ENCODE peak calls at places on chromosomes 5 and 9, in five cellular contexts. K is breast epithelium, H is A549, T is heart left ventricle, X is ovary. Y is an unnamed sample. For H3K4me1, the result is how much of the 10 kb centered on the place peaks cover.

GRCh38 chr9:6098431-6098830 is 83.0 kb upstream of the RANBP6 start:
- DNase-seq in K (no peak), H (no peak), T (no peak), X (no peak), Y (no peak)

GRCh38 chr5:73464016-73464745 is 15.6 kb upstream of the FOXD1 start:
- DNase-seq in K (no peak), H (no peak), T (peak), X (no peak), Y (no peak)

GRCh38 chr9:1869843-1870242 is 145.3 kb upstream of the SMARCA2 start:
- DNase-seq in K (no peak), H (peak), T (no peak), X (no peak), Y (no peak)

GRCh38 chr9:1222511-1222910 is 172.4 kb downstream of the DMRT2 start:
- DNase-seq in K (no peak), H (no peak), T (no peak), X (no peak), Y (no peak)

GRCh38 chr9:114002271-114002985 is 75.7 kb downstream of the AMBP start:
- DNase-seq in K (peak), H (no peak), T (no peak), X (peak), Y (no peak)

GRCh38 chr9:131833906-131834305 is 94.0 kb upstream of the RAPGEF1 start:
- DNase-seq in K (no peak), H (no peak), T (no peak), X (no peak), Y (no peak)

GRCh38 chr9:2992427-2992826 is 148.5 kb upstream of the PUM3 start:
- DNase-seq in K (no peak), H (no peak), T (no peak), X (no peak), Y (no peak)

GRCh38 chr5:111246459-111246858 is 22.3 kb downstream of the CAMK4 start:
- DNase-seq in K (no peak), H (no peak), T (no peak), X (no peak), Y (no peak)

GRCh38 chr5:133907075-133907474 is 61.4 kb downstream of the C5orf15 start:
- DNase-seq in K (no peak), H (no peak), T (peak), X (no peak), Y (no peak)

GRCh38 chr5:68658810-68659372 is 434.9 kb upstream of the SLC30A5 start:
- DNase-seq in K (no peak), H (no peak), T (no peak), X (no peak), Y (no peak)

GRCh38 chr9:123996731-123997421 is 14.7 kb upstream of the LHX2 start:
- DNase-seq in K (no peak), H (no peak), T (no peak), X (no peak), Y (no peak)

GRCh38 chr5:171310816-171311697 is 2.0 kb downstream of the TLX3 start:
- DNase-seq in K (no peak), H (no peak), T (no peak), X (no peak), Y (no peak)

GRCh38 chr5:1186351-1187233 is 14.8 kb upstream of the SLC6A19 start:
- DNase-seq in K (no peak), H (no peak), T (no peak), X (no peak), Y (no peak)

GRCh38 chr5:138444078-138444773 is 5.4 kb downstream of the REEP2 start:
- DNase-seq in K (no peak), H (no peak), T (no peak), X (no peak), Y (no peak)

GRCh38 chr5:24899180-24899579 is 254.4 kb upstream of the CDH10 start:
- DNase-seq in K (no peak), H (no peak), T (no peak), X (no peak), Y (no peak)

GRCh38 chr5:144284931-144285330 is 114.3 kb downstream of the KCTD16 start:
- DNase-seq in K (no peak), H (no peak), T (no peak), X (no peak), Y (no peak)

GRCh38 chr9:70881321-70881720 is 240.1 kb downstream of the TRPM3 start:
- DNase-seq in K (no peak), H (no peak), T (no peak), X (no peak), Y (no peak)

GRCh38 chr5:78242001-78242400 is 52.5 kb downstream of the AP3B1 start:
- DNase-seq in K (no peak), H (no peak), T (no peak), X (no peak), Y (no peak)

GRCh38 chr5:55151923-55152842 is 7.8 kb upstream of the GPX8 start:
- DNase-seq in K (no peak), H (no peak), T (no peak), X (no peak), Y (no peak)

GRCh38 chr9:38371495-38371894 is 21.0 kb upstream of the ALDH1B1 start:
- DNase-seq in K (no peak), H (peak), T (no peak), X (no peak), Y (no peak)

GRCh38 chr5:10352404-10353240 is 873 bp upstream of the MARCHF6 start:
- DNase-seq in K (no peak), H (no peak), T (no peak), X (no peak), Y (no peak)

GRCh38 chr5:75034137-75034739 is 18.1 kb downstream of the GCNT4 start:
- DNase-seq in K (no peak), H (no peak), T (no peak), X (no peak), Y (no peak)

GRCh38 chr5:134125195-134126015 is 10.9 kb downstream of the TCF7 start:
- DNase-seq in K (no peak), H (no peak), T (peak), X (peak), Y (no peak)

GRCh38 chr5:102545175-102545574 is 46.4 kb upstream of the SLCO6A1 start:
- DNase-seq in K (no peak), H (peak), T (no peak), X (no peak), Y (no peak)

GRCh38 chr5:126587551-126588390 is 7.2 kb downstream of the ALDH7A1 start:
- DNase-seq in K (no peak), H (no peak), T (no peak), X (peak), Y (no peak)

GRCh38 chr5:137822158-137822764 is 45.4 kb upstream of the MYOT start:
- DNase-seq in K (no peak), H (peak), T (no peak), X (no peak), Y (no peak)

GRCh38 chr5:64678400-64678799 is 11.9 kb upstream of the SHISAL2B start:
- DNase-seq in K (no peak), H (no peak), T (no peak), X (no peak), Y (no peak)

GRCh38 chr5:54861212-54861894 is 124.0 kb downstream of the ESM1 start:
- DNase-seq in K (no peak), H (no peak), T (no peak), X (peak), Y (no peak)

GRCh38 chr5:32499261-32499660 is 54.7 kb upstream of the ZFR start:
- DNase-seq in K (no peak), H (no peak), T (no peak), X (no peak), Y (no peak)

GRCh38 chr5:64865662-64866061 is 96.9 kb downstream of the CWC27 start:
- DNase-seq in K (no peak), H (no peak), T (no peak), X (no peak), Y (no peak)

GRCh38 chr5:62299600-62299999 is 6.4 kb upstream of the KIF2A start:
- DNase-seq in K (no peak), H (no peak), T (no peak), X (no peak), Y (no peak)

GRCh38 chr5:15807248-15807647 is 307.3 kb downstream of the FBXL7 start:
- DNase-seq in K (no peak), H (no peak), T (peak), X (no peak), Y (no peak)

GRCh38 chr5:149201121-149201637 is 59.9 kb downstream of the ABLIM3 start:
- DNase-seq in K (no peak), H (no peak), T (no peak), X (no peak), Y (no peak)

GRCh38 chr9:134061688-134062371 is 6.0 kb downstream of the BRD3 start:
- DNase-seq in K (no peak), H (no peak), T (no peak), X (no peak), Y (no peak)

GRCh38 chr9:128361981-128362646 is 9.1 kb upstream of the URM1 start:
- DNase-seq in K (peak), H (peak), T (peak), X (peak), Y (peak)
- H3K4me3 ChIP-seq in K (peak), H (peak), T (peak), X (peak), Y (peak)

DNA sequence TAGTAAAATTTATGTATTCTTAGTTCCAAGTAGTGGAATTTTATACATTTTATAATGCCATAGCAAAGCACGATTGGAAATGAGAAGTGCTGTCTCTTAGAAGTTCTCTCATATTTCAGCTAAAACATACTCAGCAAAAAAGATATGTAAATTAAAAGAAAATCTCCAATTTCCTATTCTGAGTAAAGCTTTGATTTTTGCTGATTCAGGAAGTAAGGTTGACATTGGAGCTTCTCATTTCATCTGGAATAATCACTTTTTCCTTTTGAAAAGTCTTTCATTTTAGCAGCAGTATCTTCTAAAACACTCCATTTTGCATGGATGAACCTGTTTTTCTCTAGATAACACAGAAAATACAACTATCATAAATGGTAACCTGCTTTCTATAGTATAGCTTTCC is 121.0 kb downstream of the ZCCHC7 start:
- DNase-seq in K (no peak), H (no peak), T (no peak), X (no peak), Y (no peak)
- H3K4me1 ChIP-seq in K (under half), H (under half), T (under half), X (under half), Y (under half)

GRCh38 chr9:17871213-17871890 is 292.5 kb downstream of the SH3GL2 start:
- DNase-seq in K (no peak), H (no peak), T (no peak), X (no peak), Y (no peak)
- H3K4me3 ChIP-seq in K (no peak), H (no peak), T (no peak), X (no peak), Y (no peak)

GRCh38 chr5:181261320-181262085 is 560 bp upstream of the TRIM52 start:
- DNase-seq in K (no peak), H (peak), T (peak), X (peak), Y (peak)

GRCh38 chr5:181258576-181258975 is 2.4 kb downstream of the TRIM52 start:
- DNase-seq in K (no peak), H (no peak), T (no peak), X (no peak), Y (no peak)

GRCh38 chr5:181259974-181260719 is 796 bp downstream of the TRIM52 start:
- DNase-seq in K (no peak), H (no peak), T (no peak), X (no peak), Y (no peak)

GRCh38 chr5:181259283-181259682 is 1.7 kb downstream of the TRIM52 start:
- DNase-seq in K (no peak), H (no peak), T (no peak), X (no peak), Y (no peak)

DNA sequence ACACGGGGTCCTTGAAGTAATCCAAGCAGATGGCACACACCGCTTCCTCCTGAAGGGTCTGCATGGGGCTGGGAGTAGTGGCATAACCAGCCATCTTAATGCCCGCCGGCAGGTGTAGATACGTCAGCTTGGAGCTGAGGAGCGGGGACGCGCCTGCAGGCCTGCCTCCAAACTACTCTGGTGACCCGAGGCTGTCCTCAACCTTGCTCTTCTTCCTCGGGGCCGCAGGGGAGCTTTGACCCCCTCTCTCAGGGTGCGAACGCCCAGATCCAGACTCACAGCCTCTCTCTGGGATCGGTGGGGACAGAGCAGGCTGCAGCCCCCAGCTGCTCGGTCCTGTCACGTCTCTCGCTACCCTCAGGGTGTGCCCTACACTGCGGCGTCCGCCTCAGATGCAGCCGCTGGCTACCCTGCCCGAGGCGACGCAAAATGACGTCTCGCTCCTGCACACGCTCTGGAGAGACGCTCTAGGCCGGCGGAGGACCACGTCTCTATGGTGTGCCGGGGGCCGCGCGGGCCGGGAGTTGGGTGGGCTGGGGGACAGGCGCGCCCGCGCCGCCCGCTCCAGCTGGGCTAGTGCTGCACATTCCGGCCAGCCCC is at the start of gene TRIM52:
- DNase-seq in K (peak), H (peak), T (peak), X (peak), Y (peak)
- H3K4me1 ChIP-seq in K (under half), H (under half), T (under half), X (under half), Y (under half)

DNA sequence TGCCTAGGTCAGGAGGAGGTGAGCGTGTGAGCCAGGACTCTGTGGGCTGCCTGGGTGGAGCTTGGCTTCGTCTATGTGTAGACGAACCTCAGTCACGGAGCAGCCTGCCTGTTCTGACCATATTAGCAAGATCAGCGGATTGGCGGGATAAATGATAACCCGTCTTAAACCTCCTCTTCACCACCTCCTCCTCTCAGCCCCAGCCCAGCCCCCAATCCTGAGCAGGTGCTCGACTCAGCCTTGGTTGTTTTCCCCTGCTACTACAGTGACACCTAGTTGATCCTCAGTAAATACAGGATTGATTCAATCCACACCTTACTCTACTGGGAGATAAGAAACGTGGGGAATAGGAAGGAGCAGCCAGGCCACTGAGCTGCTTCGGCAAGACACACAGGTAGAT is 286.1 kb downstream of the IRX2 start:
- DNase-seq in K (no peak), H (no peak), T (no peak), X (no peak), Y (no peak)
- H3K4me3 ChIP-seq in K (no peak), H (no peak), T (no peak), X (no peak), Y (no peak)

DNA sequence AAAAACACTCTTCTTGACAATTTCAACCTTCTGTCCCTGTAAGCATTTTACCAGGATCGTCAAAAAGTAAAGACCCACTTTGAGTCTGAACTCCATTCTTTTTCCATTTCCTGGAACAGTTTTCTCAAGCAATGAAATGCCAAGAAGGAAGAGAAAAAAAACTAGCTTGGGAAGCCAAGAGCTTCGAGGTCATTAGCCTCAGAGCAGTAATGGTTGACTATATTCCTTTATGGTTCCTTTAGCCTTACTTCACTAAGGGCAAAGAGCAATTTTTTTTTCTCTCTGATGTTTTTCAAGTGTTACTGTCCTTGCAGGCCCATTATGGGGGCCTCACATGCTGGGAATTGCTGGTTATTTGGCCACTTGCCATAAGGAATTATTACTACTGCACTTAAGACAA is 37.2 kb downstream of the BNC2 start:
- DNase-seq in K (no peak), H (no peak), T (no peak), X (no peak), Y (no peak)
- H3K4me1 ChIP-seq in K (under half), H (under half), T (under half), X (under half), Y (under half)

GRCh38 chr9:126833710-126834345 is 26.6 kb upstream of the ZBTB34 start:
- DNase-seq in K (no peak), H (no peak), T (no peak), X (no peak), Y (no peak)
- H3K4me3 ChIP-seq in K (no peak), H (no peak), T (no peak), X (no peak), Y (no peak)

GRCh38 chr5:178147406-178147805 is 6.3 kb downstream of the NHP2 start:
- DNase-seq in K (no peak), H (no peak), T (no peak), X (no peak), Y (no peak)
- H3K4me1 ChIP-seq in K (under half), H (under half), T (under half), X (under half), Y (under half)

DNA sequence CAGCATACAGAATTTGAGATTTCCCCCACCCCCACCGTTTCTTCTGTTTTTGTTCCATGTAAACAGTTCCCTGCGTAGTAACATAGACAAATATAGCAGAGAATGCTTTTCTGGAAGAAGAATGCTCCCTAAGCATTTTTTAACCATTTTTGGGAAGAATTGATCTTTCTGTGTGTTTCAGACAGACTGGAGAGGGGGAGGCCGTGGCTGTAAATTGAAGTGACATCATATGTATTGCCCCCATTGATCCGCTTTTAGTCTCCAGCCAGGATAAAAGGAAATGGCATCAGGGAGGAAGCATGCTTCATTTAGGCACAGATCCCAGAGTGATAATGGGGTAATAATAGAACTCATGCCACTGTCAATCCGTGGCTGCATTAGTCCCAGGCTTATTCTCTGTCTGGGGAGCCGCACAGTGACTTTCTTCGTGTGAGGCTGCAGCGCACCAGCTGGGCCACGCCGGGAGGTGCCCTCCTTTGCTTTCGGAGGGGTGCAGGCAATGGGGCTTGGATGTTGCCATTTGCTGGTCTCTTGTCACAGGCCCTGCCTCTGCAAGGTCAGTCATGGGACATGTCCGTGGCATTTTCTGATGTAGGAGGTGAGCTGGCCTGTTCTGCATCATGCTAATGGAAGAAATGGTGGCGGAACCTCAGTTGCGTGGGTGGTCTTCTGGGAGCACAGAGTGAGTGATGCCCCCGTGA is 261.5 kb downstream of the FANCC start:
- DNase-seq in K (no peak), H (no peak), T (no peak), X (no peak), Y (no peak)
- H3K4me3 ChIP-seq in K (peak), H (peak), T (peak), X (peak), Y (no peak)

GRCh38 chr9:126515873-126516505 is 97.7 kb upstream of the LMX1B start:
- DNase-seq in K (no peak), H (no peak), T (no peak), X (no peak), Y (no peak)

GRCh38 chr9:126516936-126517750 is 96.6 kb upstream of the LMX1B start:
- DNase-seq in K (no peak), H (peak), T (peak), X (peak), Y (peak)

GRCh38 chr9:126516561-126516935 is 97.2 kb upstream of the LMX1B start:
- DNase-seq in K (no peak), H (no peak), T (no peak), X (no peak), Y (no peak)

GRCh38 chr9:126518763-126519162 is 95.0 kb upstream of the LMX1B start:
- DNase-seq in K (no peak), H (no peak), T (no peak), X (no peak), Y (no peak)

DNA sequence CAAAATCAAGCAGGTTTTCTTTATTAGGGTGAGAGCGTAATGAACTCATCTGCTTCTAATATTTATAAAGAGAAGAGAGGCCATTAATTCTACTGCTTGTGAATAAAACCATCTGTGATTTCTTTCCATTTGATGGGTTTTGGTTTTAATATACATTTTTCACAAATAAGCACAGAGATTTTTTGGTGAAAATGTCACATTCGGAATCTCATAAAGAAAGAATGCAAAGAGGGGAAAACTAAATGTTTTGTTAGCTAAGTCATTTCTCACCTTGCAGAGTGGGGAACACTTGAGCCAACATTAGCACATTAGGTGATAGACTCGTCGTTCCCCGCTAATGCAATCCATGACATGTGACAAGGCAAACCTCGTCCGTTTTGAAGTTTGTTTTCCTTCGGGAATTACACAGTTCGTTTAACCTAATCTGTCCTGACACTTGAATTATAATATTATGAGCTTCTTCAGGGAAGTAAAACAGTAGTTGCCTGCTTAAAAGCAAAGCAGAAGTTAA is 95.9 kb upstream of the LMX1B start:
- DNase-seq in K (no peak), H (no peak), T (no peak), X (no peak), Y (no peak)
- H3K4me1 ChIP-seq in K (under half), H (under half), T (under half), X (under half), Y (under half)